ENCODE peak calls at places on chromosomes 16 and 17, in nine cellular contexts. W, H, M, D, Q, S, N, O and U are unnamed samples.

GRCh38 chr16:55944377-55944802 is 69.2 kb upstream of the CES5A start:
- DNase-seq in W (peak; percentile 81), H (peak; percentile 25), M (peak; percentile 79), D (peak; percentile 69), Q (peak; percentile 48), S (no peak), N (peak; percentile 75), O (peak; percentile 67), U (peak; percentile 79)

GRCh38 chr16:83581082-83581481 is 226.7 kb upstream of the HSBP1 start:
- DNase-seq in W (no peak), H (no peak), M (no peak), D (no peak), Q (no peak), S (no peak), N (no peak), O (no peak), U (no peak)

GRCh38 chr17:78819402-78819801 is 21.2 kb downstream of the USP36 start:
- DNase-seq in W (no peak), H (no peak), M (no peak), D (no peak), Q (no peak), S (no peak), N (peak; percentile 50), O (no peak), U (no peak)

GRCh38 chr16:27317320-27317719 is 3.5 kb downstream of the IL4R start:
- DNase-seq in W (no peak), H (no peak), M (no peak), D (no peak), Q (no peak), S (no peak), N (no peak), O (no peak), U (peak; percentile 48)

GRCh38 chr17:65324977-65325376 is 187.8 kb downstream of the RGS9 start:
- DNase-seq in W (peak; percentile 48), H (peak; percentile 24), M (no peak), D (no peak), Q (no peak), S (no peak), N (no peak), O (peak; percentile 30), U (no peak)

GRCh38 chr16:67341250-67341649 is 14.6 kb downstream of the LRRC36 start:
- DNase-seq in W (no peak), H (no peak), M (no peak), D (no peak), Q (no peak), S (no peak), N (no peak), O (no peak), U (no peak)

GRCh38 chr17:29791336-29791735 is 138.7 kb downstream of the SSH2 start:
- DNase-seq in W (no peak), H (no peak), M (no peak), D (no peak), Q (no peak), S (no peak), N (no peak), O (no peak), U (no peak)

GRCh38 chr16:86026136-86026905 is 127.4 kb downstream of the IRF8 start:
- DNase-seq in W (no peak), H (no peak), M (no peak), D (no peak), Q (no peak), S (no peak), N (no peak), O (no peak), U (peak; percentile 68)

GRCh38 chr17:22484826-22485225 is 792.5 kb downstream of the KCNJ18 start:
- DNase-seq in W (no peak), H (no peak), M (no peak), D (no peak), Q (no peak), S (no peak), N (no peak), O (no peak), U (no peak)

GRCh38 chr16:89176717-89177116 is 5.2 kb downstream of the CDH15 start:
- DNase-seq in W (no peak), H (no peak), M (no peak), D (no peak), Q (no peak), S (no peak), N (no peak), O (no peak), U (no peak)

GRCh38 chr17:1186214-1186820 is 6.5 kb upstream of the ABR start:
- DNase-seq in W (no peak), H (no peak), M (no peak), D (no peak), Q (no peak), S (no peak), N (no peak), O (no peak), U (peak; percentile 87)

GRCh38 chr17:77332981-77333685 is 192.4 kb downstream of the SEC14L1 start:
- DNase-seq in W (peak; percentile 68), H (peak; percentile 70), M (no peak), D (peak; percentile 52), Q (no peak), S (no peak), N (peak; percentile 30), O (no peak), U (no peak)

GRCh38 chr17:81294512-81295030 is 536 bp downstream of the SLC38A10 start:
- DNase-seq in W (peak; percentile 12), H (no peak), M (peak; percentile 45), D (no peak), Q (no peak), S (no peak), N (peak; percentile 57), O (no peak), U (no peak)

GRCh38 chr17:81228420-81228819 is 5.7 kb upstream of the CEP131 start:
- DNase-seq in W (no peak), H (no peak), M (no peak), D (no peak), Q (no peak), S (peak; percentile 69), N (peak; percentile 34), O (no peak), U (no peak)

GRCh38 chr16:89581861-89582563 is 6.5 kb downstream of the CPNE7 start:
- DNase-seq in W (peak; percentile 80), H (peak; percentile 64), M (no peak), D (no peak), Q (no peak), S (no peak), N (no peak), O (no peak), U (no peak)

GRCh38 chr17:31688704-31689103 is 170.3 kb downstream of the COPRS start:
- DNase-seq in W (no peak), H (no peak), M (no peak), D (no peak), Q (no peak), S (no peak), N (no peak), O (no peak), U (no peak)

GRCh38 chr16:67967183-67967955 is 1.1 kb downstream of the SLC12A4 start:
- DNase-seq in W (no peak), H (no peak), M (no peak), D (no peak), Q (peak; percentile 17), S (no peak), N (no peak), O (no peak), U (no peak)

GRCh38 chr16:30902070-30902972 is 5.9 kb downstream of the CTF1 start:
- DNase-seq in W (peak; percentile 64), H (no peak), M (peak; percentile 92), D (peak; percentile 55), Q (peak; percentile 72), S (peak; percentile 78), N (peak; percentile 87), O (peak; percentile 74), U (peak; percentile 91)

GRCh38 chr16:4328580-4329353 is 12.9 kb downstream of the GLIS2 start:
- DNase-seq in W (no peak), H (no peak), M (no peak), D (no peak), Q (no peak), S (no peak), N (peak; percentile 62), O (peak; percentile 51), U (no peak)